ENCODE peak calls at places on chromosome 14, in ten cellular contexts. One of them, this sample, is unnamed.

GRCh38 chr14:29755311-29756052 is 172.2 kb downstream of the PRKD1 start:
- DNase-seq in IMR-90: no peak
- DNase-seq in astrocyte: no peak
- DNase-seq in choroid plexus epithelial cell: no peak
- DNase-seq in AG09309: no peak
- DNase-seq in bronchial epithelial cell: no peak
- DNase-seq in heart left ventricle: no peak
- DNase-seq in pancreas: no peak
- DNase-seq in transverse colon: no peak
- DNase-seq in fibroblast of lung: no peak
- DNase-seq in this sample: no peak

GRCh38 chr14:73591690-73592448 is at the start of gene ACOT4:
- DNase-seq in IMR-90: peak
- DNase-seq in astrocyte: peak
- DNase-seq in choroid plexus epithelial cell: peak
- DNase-seq in AG09309: no peak
- DNase-seq in bronchial epithelial cell: no peak
- DNase-seq in heart left ventricle: peak
- DNase-seq in pancreas: peak
- DNase-seq in transverse colon: peak
- DNase-seq in fibroblast of lung: peak
- DNase-seq in this sample: no peak

GRCh38 chr14:68279437-68279720 is 459.8 kb downstream of the RAD51B start:
- DNase-seq in IMR-90: no peak
- DNase-seq in astrocyte: no peak
- DNase-seq in choroid plexus epithelial cell: no peak
- DNase-seq in AG09309: no peak
- DNase-seq in bronchial epithelial cell: no peak
- DNase-seq in heart left ventricle: no peak
- DNase-seq in pancreas: no peak
- DNase-seq in transverse colon: no peak
- DNase-seq in fibroblast of lung: no peak
- DNase-seq in this sample: no peak

GRCh38 chr14:69191340-69192111 is at the start of gene EXD2:
- DNase-seq in IMR-90: peak
- DNase-seq in astrocyte: peak
- DNase-seq in choroid plexus epithelial cell: peak
- DNase-seq in AG09309: peak
- DNase-seq in bronchial epithelial cell: peak
- DNase-seq in heart left ventricle: peak
- DNase-seq in pancreas: peak
- DNase-seq in transverse colon: peak
- DNase-seq in fibroblast of lung: peak
- DNase-seq in this sample: peak

GRCh38 chr14:28678887-28679286 is 87.7 kb upstream of the FOXG1 start:
- DNase-seq in IMR-90: no peak
- DNase-seq in astrocyte: no peak
- DNase-seq in choroid plexus epithelial cell: no peak
- DNase-seq in AG09309: no peak
- DNase-seq in bronchial epithelial cell: no peak
- DNase-seq in heart left ventricle: no peak
- DNase-seq in pancreas: no peak
- DNase-seq in transverse colon: no peak
- DNase-seq in fibroblast of lung: no peak
- DNase-seq in this sample: no peak

GRCh38 chr14:102692334-102692733 is 84.9 kb upstream of the TRAF3 start:
- DNase-seq in IMR-90: no peak
- DNase-seq in astrocyte: no peak
- DNase-seq in choroid plexus epithelial cell: peak
- DNase-seq in AG09309: no peak
- DNase-seq in bronchial epithelial cell: no peak
- DNase-seq in heart left ventricle: no peak
- DNase-seq in pancreas: no peak
- DNase-seq in transverse colon: no peak
- DNase-seq in fibroblast of lung: peak
- DNase-seq in this sample: no peak

GRCh38 chr14:70139384-70139783 is 49.4 kb downstream of the SLC8A3 start:
- DNase-seq in IMR-90: no peak
- DNase-seq in astrocyte: no peak
- DNase-seq in choroid plexus epithelial cell: no peak
- DNase-seq in AG09309: no peak
- DNase-seq in bronchial epithelial cell: no peak
- DNase-seq in heart left ventricle: no peak
- DNase-seq in pancreas: no peak
- DNase-seq in transverse colon: no peak
- DNase-seq in fibroblast of lung: no peak
- DNase-seq in this sample: no peak

GRCh38 chr14:74427651-74428050 is 1.6 kb upstream of the SYNDIG1L start:
- DNase-seq in IMR-90: no peak
- DNase-seq in astrocyte: no peak
- DNase-seq in choroid plexus epithelial cell: no peak
- DNase-seq in AG09309: no peak
- DNase-seq in bronchial epithelial cell: no peak
- DNase-seq in heart left ventricle: no peak
- DNase-seq in pancreas: no peak
- DNase-seq in transverse colon: no peak
- DNase-seq in fibroblast of lung: no peak
- DNase-seq in this sample: no peak

GRCh38 chr14:75182820-75183219 is 6.4 kb upstream of the TMED10 start:
- DNase-seq in IMR-90: peak
- DNase-seq in astrocyte: peak
- DNase-seq in choroid plexus epithelial cell: peak
- DNase-seq in AG09309: peak
- DNase-seq in bronchial epithelial cell: peak
- DNase-seq in heart left ventricle: no peak
- DNase-seq in pancreas: no peak
- DNase-seq in transverse colon: no peak
- DNase-seq in fibroblast of lung: peak
- DNase-seq in this sample: no peak

GRCh38 chr14:87600236-87600635 is 392.7 kb downstream of the GALC start:
- DNase-seq in IMR-90: no peak
- DNase-seq in astrocyte: no peak
- DNase-seq in choroid plexus epithelial cell: no peak
- DNase-seq in AG09309: no peak
- DNase-seq in bronchial epithelial cell: no peak
- DNase-seq in heart left ventricle: no peak
- DNase-seq in pancreas: no peak
- DNase-seq in transverse colon: no peak
- DNase-seq in fibroblast of lung: no peak
- DNase-seq in this sample: no peak

GRCh38 chr14:69247691-69248440 is 12.1 kb upstream of the GALNT16 start:
- DNase-seq in IMR-90: peak
- DNase-seq in astrocyte: peak
- DNase-seq in choroid plexus epithelial cell: peak
- DNase-seq in AG09309: peak
- DNase-seq in bronchial epithelial cell: no peak
- DNase-seq in heart left ventricle: no peak
- DNase-seq in pancreas: no peak
- DNase-seq in transverse colon: peak
- DNase-seq in fibroblast of lung: peak
- DNase-seq in this sample: no peak

GRCh38 chr14:67583711-67584644 is 16.1 kb downstream of the PIGH start:
- DNase-seq in IMR-90: peak
- DNase-seq in astrocyte: peak
- DNase-seq in choroid plexus epithelial cell: peak
- DNase-seq in AG09309: no peak
- DNase-seq in bronchial epithelial cell: peak
- DNase-seq in heart left ventricle: no peak
- DNase-seq in pancreas: peak
- DNase-seq in transverse colon: peak
- DNase-seq in fibroblast of lung: peak
- DNase-seq in this sample: no peak

GRCh38 chr14:73242274-73242960 is 5.1 kb downstream of the PAPLN start:
- DNase-seq in IMR-90: no peak
- DNase-seq in astrocyte: no peak
- DNase-seq in choroid plexus epithelial cell: peak
- DNase-seq in AG09309: no peak
- DNase-seq in bronchial epithelial cell: no peak
- DNase-seq in heart left ventricle: no peak
- DNase-seq in pancreas: no peak
- DNase-seq in transverse colon: no peak
- DNase-seq in fibroblast of lung: peak
- DNase-seq in this sample: peak

GRCh38 chr14:104558231-104559042 is 21.1 kb upstream of the C14orf180 start:
- DNase-seq in IMR-90: no peak
- DNase-seq in astrocyte: no peak
- DNase-seq in choroid plexus epithelial cell: no peak
- DNase-seq in AG09309: no peak
- DNase-seq in bronchial epithelial cell: no peak
- DNase-seq in heart left ventricle: peak
- DNase-seq in pancreas: peak
- DNase-seq in transverse colon: no peak
- DNase-seq in fibroblast of lung: no peak
- DNase-seq in this sample: no peak

GRCh38 chr14:54776361-54777001 is 126.1 kb downstream of the GCH1 start:
- DNase-seq in IMR-90: peak
- DNase-seq in astrocyte: peak
- DNase-seq in choroid plexus epithelial cell: peak
- DNase-seq in AG09309: no peak
- DNase-seq in bronchial epithelial cell: no peak
- DNase-seq in heart left ventricle: peak
- DNase-seq in pancreas: no peak
- DNase-seq in transverse colon: peak
- DNase-seq in fibroblast of lung: peak
- DNase-seq in this sample: no peak
- TF ChIP-seq CTCF in IMR-90: no peak
- TF ChIP-seq CTCF in astrocyte: no peak
- TF ChIP-seq CTCF in choroid plexus epithelial cell: no peak
- TF ChIP-seq CTCF in AG09309: no peak
- TF ChIP-seq CTCF in bronchial epithelial cell: no peak
- TF ChIP-seq CTCF in heart left ventricle: no peak
- TF ChIP-seq CTCF in pancreas: no peak
- TF ChIP-seq CTCF in transverse colon: no peak
- TF ChIP-seq CTCF in fibroblast of lung: no peak
- TF ChIP-seq CTCF in this sample: no peak

GRCh38 chr14:92105845-92106094 is 612 bp downstream of the ATXN3 start:
- DNase-seq in IMR-90: no peak
- DNase-seq in astrocyte: peak
- DNase-seq in choroid plexus epithelial cell: no peak
- DNase-seq in AG09309: no peak
- DNase-seq in bronchial epithelial cell: peak
- DNase-seq in heart left ventricle: peak
- DNase-seq in pancreas: peak
- DNase-seq in transverse colon: peak
- DNase-seq in fibroblast of lung: peak
- DNase-seq in this sample: no peak
- H3K4me3 ChIP-seq in IMR-90: peak
- H3K4me3 ChIP-seq in astrocyte: peak
- H3K4me3 ChIP-seq in choroid plexus epithelial cell: peak
- H3K4me3 ChIP-seq in AG09309: peak
- H3K4me3 ChIP-seq in bronchial epithelial cell: peak
- H3K4me3 ChIP-seq in heart left ventricle: peak
- H3K4me3 ChIP-seq in pancreas: peak
- H3K4me3 ChIP-seq in transverse colon: peak
- H3K4me3 ChIP-seq in fibroblast of lung: peak
- H3K4me3 ChIP-seq in this sample: peak

GRCh38 chr14:100078997-100079561 is 13.9 kb downstream of the EVL start:
- DNase-seq in IMR-90: peak
- DNase-seq in astrocyte: peak
- DNase-seq in choroid plexus epithelial cell: peak
- DNase-seq in AG09309: peak
- DNase-seq in bronchial epithelial cell: no peak
- DNase-seq in heart left ventricle: no peak
- DNase-seq in pancreas: no peak
- DNase-seq in transverse colon: peak
- DNase-seq in fibroblast of lung: peak
- DNase-seq in this sample: no peak
- TF ChIP-seq CTCF in IMR-90: peak
- TF ChIP-seq CTCF in astrocyte: no peak
- TF ChIP-seq CTCF in choroid plexus epithelial cell: peak
- TF ChIP-seq CTCF in AG09309: peak
- TF ChIP-seq CTCF in bronchial epithelial cell: no peak
- TF ChIP-seq CTCF in heart left ventricle: no peak
- TF ChIP-seq CTCF in pancreas: no peak
- TF ChIP-seq CTCF in transverse colon: no peak
- TF ChIP-seq CTCF in fibroblast of lung: no peak
- TF ChIP-seq CTCF in this sample: no peak

GRCh38 chr14:55101698-55102097 is 27.4 kb upstream of the LGALS3 start:
- DNase-seq in IMR-90: no peak
- DNase-seq in astrocyte: no peak
- DNase-seq in choroid plexus epithelial cell: no peak
- DNase-seq in AG09309: no peak
- DNase-seq in bronchial epithelial cell: no peak
- DNase-seq in heart left ventricle: no peak
- DNase-seq in pancreas: no peak
- DNase-seq in transverse colon: no peak
- DNase-seq in fibroblast of lung: no peak
- DNase-seq in this sample: no peak
- H3K4me3 ChIP-seq in IMR-90: no peak
- H3K4me3 ChIP-seq in astrocyte: no peak
- H3K4me3 ChIP-seq in choroid plexus epithelial cell: no peak
- H3K4me3 ChIP-seq in AG09309: no peak
- H3K4me3 ChIP-seq in bronchial epithelial cell: no peak
- H3K4me3 ChIP-seq in heart left ventricle: no peak
- H3K4me3 ChIP-seq in pancreas: no peak
- H3K4me3 ChIP-seq in transverse colon: no peak
- H3K4me3 ChIP-seq in fibroblast of lung: no peak
- H3K4me3 ChIP-seq in this sample: no peak

DNA sequence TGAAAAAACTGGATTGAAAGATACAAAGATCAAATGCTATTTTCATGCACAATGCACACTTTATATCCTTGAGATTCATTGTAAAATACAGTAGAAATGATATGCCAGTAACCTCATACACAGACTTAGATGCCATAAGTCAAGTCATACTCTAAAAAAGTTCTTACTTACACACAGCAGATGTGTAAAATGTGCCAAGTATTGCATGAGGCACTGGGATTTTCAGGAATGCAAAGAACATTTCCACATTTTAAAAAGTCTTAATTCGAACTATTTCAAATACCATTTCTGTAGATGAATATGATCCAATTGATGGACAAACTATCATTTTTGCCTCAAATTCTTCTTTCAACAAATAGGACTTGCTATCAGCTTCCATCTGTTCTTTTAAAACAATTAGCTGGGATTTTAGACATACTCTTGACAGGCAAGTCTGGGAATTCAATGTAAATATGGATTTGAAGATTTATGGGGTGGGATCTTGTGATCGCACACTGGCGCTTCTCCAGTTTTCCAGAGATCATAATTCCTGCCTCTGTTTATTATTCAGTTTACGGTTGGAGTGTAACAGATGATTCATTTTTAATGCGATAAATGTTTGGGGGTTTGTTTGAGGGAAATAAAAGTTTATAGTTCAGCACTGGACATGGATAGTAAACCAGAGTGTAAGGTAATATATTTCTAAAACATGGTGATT is 183.8 kb downstream of the PAX9 start:
- DNase-seq in IMR-90: peak
- DNase-seq in astrocyte: no peak
- DNase-seq in choroid plexus epithelial cell: no peak
- DNase-seq in AG09309: no peak
- DNase-seq in bronchial epithelial cell: no peak
- DNase-seq in heart left ventricle: no peak
- DNase-seq in pancreas: no peak
- DNase-seq in transverse colon: no peak
- DNase-seq in fibroblast of lung: peak
- DNase-seq in this sample: no peak
- TF ChIP-seq CTCF in IMR-90: no peak
- TF ChIP-seq CTCF in astrocyte: no peak
- TF ChIP-seq CTCF in choroid plexus epithelial cell: no peak
- TF ChIP-seq CTCF in AG09309: no peak
- TF ChIP-seq CTCF in bronchial epithelial cell: no peak
- TF ChIP-seq CTCF in heart left ventricle: no peak
- TF ChIP-seq CTCF in pancreas: no peak
- TF ChIP-seq CTCF in transverse colon: no peak
- TF ChIP-seq CTCF in fibroblast of lung: no peak
- TF ChIP-seq CTCF in this sample: no peak

This sample was measured in GM12864.